ENCODE peak calls at places on chromosomes 5 and 9, in ten cellular contexts. H is CD4-positive, alpha-beta T cell; Y is amniotic stem cell; M is AG10803; U is WTC11; S is D341Med; Z is amygdala; X is stimulated activated naive CD8-positive, alpha-beta T cell treated with anti-CD3 and anti-CD28 coated beads, Interleukin-15, Interleukin-2, amounts not matched to agents 100 U/mL and 50 U/mL, for 24 hours; P is colonic mucosa; R is activated CD4-positive, alpha-beta T cell treated with anti-CD3 and anti-CD28 coated beads, Interleukin-2, amount 10 ng/mL, durations not matched to agents 7 days and 5 days. K is an unnamed sample.

GRCh38 chr9:136793063-136793946 is 2.2 kb downstream of the TMEM141 start:
- DNase-seq in H (no peak), Y (no peak), M (no peak), U (no peak), S (no peak), Z (no peak), X (no peak), P (peak), R (no peak), K (no peak)

GRCh38 chr5:163564321-163564924 is 59.0 kb downstream of the MAT2B start:
- DNase-seq in H (peak), Y (peak), M (peak), U (peak), S (peak), Z (no peak), X (peak), P (peak), R (peak), K (peak)

GRCh38 chr9:83563360-83563759 is 25.2 kb upstream of the FRMD3 start:
- DNase-seq in H (no peak), Y (no peak), M (no peak), U (no peak), S (no peak), Z (peak), X (no peak), P (no peak), R (no peak), K (no peak)

GRCh38 chr9:105296445-105296844 is 52.0 kb downstream of the SLC44A1 start:
- DNase-seq in H (no peak), Y (no peak), M (no peak), U (no peak), S (no peak), Z (no peak), X (no peak), P (no peak), R (no peak), K (no peak)

GRCh38 chr9:133727277-133727875 is 10.8 kb downstream of the SARDH start:
- DNase-seq in H (no peak), Y (no peak), M (no peak), U (no peak), S (peak), Z (no peak), X (no peak), P (no peak), R (peak), K (no peak)

GRCh38 chr9:71816782-71817549 is 48.7 kb upstream of the CEMIP2 start:
- DNase-seq in H (no peak), Y (no peak), M (no peak), U (no peak), S (no peak), Z (no peak), X (no peak), P (no peak), R (no peak), K (no peak)

GRCh38 chr9:135602789-135603481 is 36.4 kb downstream of the GLT6D1 start:
- DNase-seq in H (peak), Y (no peak), M (peak), U (peak), S (peak), Z (no peak), X (peak), P (peak), R (peak), K (peak)

GRCh38 chr9:116075191-116075590 is 78.4 kb upstream of the PAPPA start:
- DNase-seq in H (no peak), Y (peak), M (peak), U (no peak), S (no peak), Z (no peak), X (no peak), P (no peak), R (no peak), K (no peak)

GRCh38 chr9:34995288-34996060 is 5.9 kb downstream of the DNAJB5 start:
- DNase-seq in H (no peak), Y (no peak), M (peak), U (no peak), S (peak), Z (no peak), X (no peak), P (no peak), R (no peak), K (no peak)

GRCh38 chr5:73143716-73144115 is 23.3 kb downstream of the TMEM171 start:
- DNase-seq in H (no peak), Y (no peak), M (peak), U (no peak), S (no peak), Z (no peak), X (no peak), P (no peak), R (no peak), K (no peak)

GRCh38 chr9:88661759-88662158 is 126.8 kb downstream of the NXNL2 start:
- DNase-seq in H (no peak), Y (no peak), M (no peak), U (no peak), S (no peak), Z (no peak), X (no peak), P (no peak), R (no peak), K (no peak)

GRCh38 chr5:172443441-172444109 is 10.8 kb downstream of the SH3PXD2B start:
- DNase-seq in H (no peak), Y (peak), M (peak), U (no peak), S (no peak), Z (peak), X (peak), P (peak), R (peak), K (no peak)

GRCh38 chr5:127976525-127976924 is 107.0 kb upstream of the SLC12A2 start:
- DNase-seq in H (no peak), Y (no peak), M (no peak), U (no peak), S (no peak), Z (no peak), X (no peak), P (no peak), R (no peak), K (no peak)

GRCh38 chr9:27539479-27540441 is 10.1 kb upstream of the MOB3B start:
- DNase-seq in H (no peak), Y (no peak), M (peak), U (no peak), S (no peak), Z (no peak), X (no peak), P (no peak), R (no peak), K (no peak)

GRCh38 chr5:134227259-134227658 is 1.4 kb upstream of the PPP2CA start:
- DNase-seq in H (no peak), Y (no peak), M (peak), U (peak), S (no peak), Z (no peak), X (peak), P (peak), R (no peak), K (no peak)

GRCh38 chr5:181265092-181265671 is 4.2 kb upstream of the TRIM52 start:
- DNase-seq in H (no peak), Y (no peak), M (no peak), U (no peak), S (no peak), Z (no peak), X (no peak), P (no peak), R (no peak), K (no peak)

GRCh38 chr5:83433891-83434290 is 37.7 kb upstream of the VCAN start:
- DNase-seq in H (no peak), Y (no peak), M (peak), U (no peak), S (no peak), Z (no peak), X (no peak), P (no peak), R (no peak), K (no peak)

GRCh38 chr5:72834919-72835318 is 18.5 kb downstream of the TNPO1 start:
- DNase-seq in H (no peak), Y (no peak), M (no peak), U (no peak), S (no peak), Z (no peak), X (no peak), P (no peak), R (no peak), K (no peak)

GRCh38 chr5:2658421-2658820 is 93.1 kb downstream of the IRX2 start:
- DNase-seq in H (no peak), Y (no peak), M (peak), U (no peak), S (no peak), Z (no peak), X (no peak), P (no peak), R (no peak), K (no peak)

GRCh38 chr9:122251351-122251750 is 13.3 kb downstream of the RBM18 start:
- DNase-seq in H (no peak), Y (no peak), M (no peak), U (no peak), S (no peak), Z (no peak), X (no peak), P (no peak), R (no peak), K (no peak)

GRCh38 chr5:131983244-131983771 is 28.1 kb downstream of the ACSL6 start:
- DNase-seq in H (no peak), Y (no peak), M (peak), U (no peak), S (no peak), Z (no peak), X (no peak), P (no peak), R (no peak), K (no peak)

GRCh38 chr9:20618361-20618799 is 3.9 kb downstream of the MLLT3 start:
- DNase-seq in H (no peak), Y (no peak), M (peak), U (no peak), S (no peak), Z (no peak), X (no peak), P (peak), R (no peak), K (no peak)

GRCh38 chr9:31916591-31917223 is 467.7 kb upstream of the ACO1 start:
- DNase-seq in H (no peak), Y (no peak), M (no peak), U (peak), S (peak), Z (no peak), X (no peak), P (no peak), R (no peak), K (no peak)

GRCh38 chr5:3197699-3198098 is 397.9 kb upstream of the IRX1 start:
- DNase-seq in H (no peak), Y (no peak), M (no peak), U (peak), S (no peak), Z (no peak), X (no peak), P (no peak), R (no peak), K (no peak)